ENCODE peak calls at places on chromosomes 11 and 22, in six cellular contexts. G, F, Y, X, Q and I are unnamed samples. For H3K36me3, the result is how much of the 10 kb centered on the place peaks cover.

GRCh38 chr11:104668797-104669463 is 229.3 kb downstream of the CASP12 start:
- DNase-seq in G (no peak), F (no peak), Y (peak), X (peak), Q (peak), I (peak)

GRCh38 chr11:1669546-1670218 is 27.3 kb upstream of the KRTAP5-6 start:
- DNase-seq in G (no peak), F (no peak), Y (no peak), X (no peak), Q (no peak), I (peak)

GRCh38 chr11:78587446-78587845 is 12.8 kb upstream of the NARS2 start:
- DNase-seq in G (no peak), F (no peak), Y (no peak), X (no peak), Q (no peak), I (no peak)

GRCh38 chr11:134224710-134225662 is 515 bp downstream of the VPS26B start:
- DNase-seq in G (peak), F (peak), Y (no peak), X (peak), Q (peak), I (peak)

GRCh38 chr11:16346975-16347374 is 9.4 kb downstream of the SOX6 start:
- DNase-seq in G (no peak), F (no peak), Y (no peak), X (peak), Q (peak), I (peak)

GRCh38 chr11:34637303-34637702 is 16.4 kb downstream of the EHF start:
- DNase-seq in G (no peak), F (no peak), Y (no peak), X (no peak), Q (no peak), I (no peak)

GRCh38 chr11:62853279-62853965 is 14.0 kb upstream of the WDR74 start:
- DNase-seq in G (peak), F (no peak), Y (no peak), X (no peak), Q (no peak), I (no peak)

GRCh38 chr11:57406337-57406904 is 16.0 kb upstream of the PRG2 start:
- DNase-seq in G (no peak), F (no peak), Y (no peak), X (peak), Q (no peak), I (no peak)

GRCh38 chr11:80417681-80418080 is 976.9 kb upstream of the TENM4 start:
- DNase-seq in G (no peak), F (no peak), Y (no peak), X (no peak), Q (no peak), I (no peak)

GRCh38 chr22:28627791-28628190 is 51.8 kb downstream of the TTC28 start:
- DNase-seq in G (no peak), F (no peak), Y (no peak), X (no peak), Q (no peak), I (no peak)

GRCh38 chr11:6201486-6201885 is 2.5 kb downstream of the OR52W1 start:
- DNase-seq in G (no peak), F (no peak), Y (no peak), X (peak), Q (peak), I (no peak)

GRCh38 chr11:9893474-9893873 is 229.6 kb downstream of the SWAP70 start:
- DNase-seq in G (no peak), F (no peak), Y (no peak), X (peak), Q (no peak), I (no peak)

GRCh38 chr11:34680918-34681554 is 60.1 kb downstream of the EHF start:
- DNase-seq in G (no peak), F (no peak), Y (no peak), X (peak), Q (peak), I (no peak)

GRCh38 chr11:100780470-100780869 is 93.4 kb downstream of the ARHGAP42 start:
- DNase-seq in G (no peak), F (no peak), Y (no peak), X (no peak), Q (no peak), I (no peak)

GRCh38 chr11:46682773-46683752 is 17.4 kb downstream of the ARHGAP1 start:
- DNase-seq in G (no peak), F (no peak), Y (no peak), X (no peak), Q (peak), I (no peak)

GRCh38 chr11:33889821-33890378 is 2.0 kb downstream of the LMO2 start:
- DNase-seq in G (no peak), F (no peak), Y (no peak), X (no peak), Q (no peak), I (no peak)

GRCh38 chr11:102438311-102439062 is 14.1 kb downstream of the TMEM123 start:
- DNase-seq in G (peak), F (no peak), Y (no peak), X (no peak), Q (no peak), I (peak)

GRCh38 chr11:32891657-32892354 is 805 bp upstream of the QSER1 start:
- DNase-seq in G (no peak), F (no peak), Y (no peak), X (no peak), Q (peak), I (peak)

GRCh38 chr22:19641983-19642451 is 72.3 kb upstream of the SEPTIN5 start:
- DNase-seq in G (no peak), F (no peak), Y (no peak), X (no peak), Q (no peak), I (no peak)

GRCh38 chr11:132451942-132452601 is 1080.2 kb downstream of the OPCML start:
- DNase-seq in G (no peak), F (no peak), Y (no peak), X (no peak), Q (no peak), I (no peak)

GRCh38 chr22:49925525-49926128 is 7.2 kb downstream of the CRELD2 start:
- DNase-seq in G (peak), F (peak), Y (no peak), X (no peak), Q (no peak), I (no peak)

GRCh38 chr11:834371-835316 is 1.9 kb downstream of the CD151 start:
- DNase-seq in G (no peak), F (no peak), Y (peak), X (peak), Q (peak), I (peak)

GRCh38 chr11:1826552-1827094 is 8.2 kb upstream of the SYT8 start:
- DNase-seq in G (no peak), F (no peak), Y (no peak), X (peak), Q (peak), I (no peak)

GRCh38 chr11:104946907-104947306 is 21.5 kb downstream of the CASP4 start:
- DNase-seq in G (peak), F (no peak), Y (peak), X (peak), Q (peak), I (peak)

GRCh38 chr11:35158371-35159081 is 19.6 kb downstream of the CD44 start:
- DNase-seq in G (no peak), F (no peak), Y (no peak), X (no peak), Q (peak), I (peak)

GRCh38 chr11:124113890-124114289 is 1.4 kb upstream of the VWA5A start:
- DNase-seq in G (no peak), F (no peak), Y (no peak), X (peak), Q (peak), I (peak)

DNA sequence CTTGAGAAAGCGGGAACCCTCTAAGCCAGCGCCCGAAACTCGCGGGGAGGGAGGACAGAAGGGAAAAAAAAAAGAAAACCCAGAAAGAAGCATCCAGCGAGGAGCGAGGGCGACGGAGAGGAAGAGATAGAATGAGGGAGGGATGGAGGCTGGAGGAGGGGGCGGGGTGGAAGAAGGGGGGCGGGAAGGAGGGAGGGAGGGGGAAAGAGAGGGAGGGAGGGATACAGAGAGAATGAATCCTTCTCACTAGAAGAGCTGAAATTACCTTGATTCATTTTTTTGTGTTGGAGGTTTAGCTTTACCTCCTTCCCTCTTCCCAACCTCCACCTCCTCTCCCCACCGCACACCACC is 19.3 kb upstream of the BDNF start:
- DNase-seq in G (no peak), F (no peak), Y (no peak), X (no peak), Q (no peak), I (no peak)
- H3K27ac ChIP-seq in G (no peak), F (no peak), Y (no peak), X (peak), Q (peak), I (peak)

GRCh38 chr11:3010521-3011275 is 18.6 kb upstream of the NAP1L4 start:
- DNase-seq in G (no peak), F (no peak), Y (no peak), X (no peak), Q (no peak), I (no peak)

GRCh38 chr11:3007404-3008010 is 15.4 kb upstream of the NAP1L4 start:
- DNase-seq in G (no peak), F (no peak), Y (no peak), X (no peak), Q (no peak), I (no peak)

GRCh38 chr11:3008746-3009336 is 16.7 kb upstream of the NAP1L4 start:
- DNase-seq in G (no peak), F (no peak), Y (no peak), X (no peak), Q (no peak), I (no peak)

GRCh38 chr11:3010004-3010403 is 17.9 kb upstream of the NAP1L4 start:
- DNase-seq in G (no peak), F (no peak), Y (no peak), X (no peak), Q (no peak), I (no peak)

DNA sequence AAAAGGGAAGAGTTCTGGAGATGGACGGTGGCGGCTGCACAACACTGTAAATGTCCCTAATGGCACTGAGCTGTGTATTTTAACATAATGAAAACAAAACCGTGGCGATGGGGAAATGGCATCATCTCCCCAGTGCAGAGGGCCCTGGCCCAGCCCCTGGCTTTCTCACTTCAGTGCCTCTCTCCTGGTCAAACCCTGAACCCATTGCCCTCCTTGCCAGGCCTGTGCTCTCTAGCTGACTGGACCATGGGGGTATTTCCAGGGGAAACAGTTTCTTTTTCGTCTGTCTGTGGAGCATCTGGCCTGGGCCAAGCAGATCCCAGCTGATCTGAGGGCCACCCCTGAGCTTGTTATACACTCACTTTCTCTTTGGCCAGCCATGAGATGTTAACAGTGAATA is 17.4 kb upstream of the NAP1L4 start:
- DNase-seq in G (no peak), F (no peak), Y (no peak), X (no peak), Q (no peak), I (no peak)
- H3K36me3 ChIP-seq in G (under half), F (under half), Y (half or more), X (half or more), Q (half or more), I (under half)

GRCh38 chr11:28773606-28774005 is 665.4 kb downstream of the METTL15 start:
- DNase-seq in G (no peak), F (no peak), Y (no peak), X (no peak), Q (no peak), I (no peak)
- H3K27ac ChIP-seq in G (no peak), F (no peak), Y (no peak), X (no peak), Q (no peak), I (no peak)

DNA sequence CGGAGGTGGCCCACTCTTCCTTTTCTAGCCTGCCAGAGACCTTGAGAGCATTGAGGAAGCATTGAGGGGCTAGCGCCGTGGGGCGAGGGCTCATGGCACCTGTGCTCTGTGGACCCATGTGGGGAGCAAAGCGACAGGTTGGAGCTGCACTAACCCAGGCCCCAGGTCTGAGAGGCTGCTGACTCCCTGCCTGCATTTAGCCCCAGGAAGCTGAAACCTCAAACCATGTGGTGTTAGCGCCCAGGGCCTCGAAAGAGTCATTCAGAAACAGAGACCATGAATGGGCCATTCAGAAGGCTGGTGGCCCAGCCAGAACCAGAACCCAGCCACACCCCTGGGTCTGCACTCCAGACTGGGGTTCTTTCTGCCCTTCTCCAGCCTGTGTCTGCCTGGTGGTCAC is 88.6 kb downstream of the BCR start:
- DNase-seq in G (no peak), F (no peak), Y (no peak), X (no peak), Q (no peak), I (no peak)
- H3K36me3 ChIP-seq in G (under half), F (half or more), Y (half or more), X (under half), Q (half or more), I (under half)

GRCh38 chr11:65557280-65558001 is 718 bp downstream of the LTBP3 start:
- DNase-seq in G (no peak), F (no peak), Y (no peak), X (no peak), Q (no peak), I (no peak)

GRCh38 chr11:65556470-65557279 is 1.5 kb downstream of the LTBP3 start:
- DNase-seq in G (no peak), F (no peak), Y (no peak), X (no peak), Q (no peak), I (no peak)

GRCh38 chr11:65559535-65559934 is 1.4 kb upstream of the LTBP3 start:
- DNase-seq in G (no peak), F (no peak), Y (no peak), X (no peak), Q (no peak), I (no peak)

GRCh38 chr11:65558785-65559509 is 788 bp upstream of the LTBP3 start:
- DNase-seq in G (no peak), F (no peak), Y (no peak), X (peak), Q (no peak), I (peak)

DNA sequence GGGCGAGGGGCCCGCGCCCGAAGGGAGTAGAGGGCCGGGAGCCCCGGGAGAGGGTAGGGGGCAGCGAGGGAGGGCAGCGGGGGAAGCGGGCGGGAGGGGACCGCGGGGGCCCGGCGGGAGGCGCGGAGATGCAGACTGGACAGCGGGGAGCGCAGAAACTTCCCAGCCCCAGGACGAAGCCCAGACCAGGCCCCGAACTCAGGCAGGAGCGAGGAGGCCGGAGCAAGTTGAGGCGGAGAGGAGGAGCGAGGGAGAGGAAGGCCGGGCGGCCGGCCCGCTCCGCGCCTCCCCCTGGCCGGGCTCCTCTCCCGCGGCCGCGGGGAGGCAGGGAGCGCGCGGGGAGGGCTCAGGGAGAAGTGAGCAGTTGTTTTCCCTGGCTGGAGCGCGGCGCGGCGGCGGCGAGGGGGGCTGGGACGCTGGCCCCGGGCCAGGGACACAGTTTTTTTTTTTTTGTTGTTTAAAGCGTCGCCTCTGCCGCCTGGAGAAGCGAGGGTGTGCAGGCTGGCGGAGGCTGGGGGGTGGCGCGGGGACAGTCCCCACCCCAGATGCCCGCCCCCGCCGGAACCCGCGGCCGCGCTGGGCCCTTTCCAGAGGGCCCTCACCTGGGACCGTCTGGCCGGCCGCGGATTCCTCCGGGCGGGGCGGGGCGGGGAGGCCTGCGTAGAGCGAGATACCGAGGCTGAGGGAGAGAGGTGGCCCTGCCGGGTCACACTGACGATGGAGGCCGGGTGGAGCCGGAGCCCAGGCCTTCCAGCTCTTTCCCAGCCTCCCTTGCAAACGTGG is at the start of gene LTBP3:
- DNase-seq in G (peak), F (no peak), Y (no peak), X (peak), Q (peak), I (peak)
- H3K27ac ChIP-seq in G (peak), F (peak), Y (peak), X (peak), Q (peak), I (peak)